ENCODE peak calls at places on chromosomes 12 and 14, in five cellular contexts. F, W, D, P and R are unnamed samples. For H3K4me1, the result is how much of the 10 kb centered on the place peaks cover.

GRCh38 chr12:93778306-93778705 is 101.1 kb downstream of the CRADD start:
- DNase-seq in F (peak), W (peak), D (no peak), P (peak), R (peak)

GRCh38 chr12:69553626-69554248 is 31.5 kb upstream of the CCT2 start:
- DNase-seq in F (peak), W (no peak), D (peak), P (peak), R (no peak)

GRCh38 chr14:35112641-35113040 is 9.1 kb downstream of the PPP2R3C start:
- DNase-seq in F (no peak), W (no peak), D (no peak), P (no peak), R (no peak)

GRCh38 chr14:80055912-80056801 is 155.1 kb downstream of the DIO2 start:
- DNase-seq in F (peak), W (peak), D (peak), P (peak), R (peak)

GRCh38 chr14:53953002-53953827 is 3.4 kb downstream of the BMP4 start:
- DNase-seq in F (peak), W (peak), D (peak), P (peak), R (peak)

GRCh38 chr14:23123419-23123818 is 4.4 kb upstream of the CEBPE start:
- DNase-seq in F (peak), W (peak), D (no peak), P (no peak), R (peak)

GRCh38 chr14:60650382-60650961 is 1.2 kb upstream of the SIX1 start:
- DNase-seq in F (peak), W (no peak), D (peak), P (peak), R (no peak)

GRCh38 chr14:100031506-100032281 is 33.5 kb upstream of the EVL start:
- DNase-seq in F (peak), W (peak), D (peak), P (peak), R (no peak)

GRCh38 chr14:68260121-68260520 is 440.5 kb downstream of the RAD51B start:
- DNase-seq in F (no peak), W (no peak), D (no peak), P (no peak), R (no peak)

GRCh38 chr12:124328116-124328515 is 33.2 kb downstream of the RFLNA start:
- DNase-seq in F (no peak), W (no peak), D (no peak), P (no peak), R (peak)

GRCh38 chr14:37599527-37600368 is 4.3 kb downstream of the TTC6 start:
- DNase-seq in F (no peak), W (no peak), D (no peak), P (no peak), R (peak)

GRCh38 chr12:111445311-111446043 is 39.8 kb downstream of the SH2B3 start:
- DNase-seq in F (no peak), W (no peak), D (no peak), P (no peak), R (no peak)

GRCh38 chr14:30748343-30748742 is 126.0 kb upstream of the COCH start:
- DNase-seq in F (no peak), W (no peak), D (no peak), P (no peak), R (no peak)

GRCh38 chr12:130809791-130810190 is 29.3 kb downstream of the STX2 start:
- DNase-seq in F (no peak), W (no peak), D (no peak), P (no peak), R (no peak)

GRCh38 chr12:71438670-71439361 is 782 bp upstream of the LGR5 start:
- DNase-seq in F (no peak), W (no peak), D (peak), P (no peak), R (no peak)

GRCh38 chr14:64584185-64584584 is 34.4 kb downstream of the PPP1R36 start:
- DNase-seq in F (no peak), W (no peak), D (no peak), P (no peak), R (no peak)

GRCh38 chr14:73758392-73759182 is 44.4 kb upstream of the PNMA1 start:
- DNase-seq in F (peak), W (peak), D (peak), P (peak), R (peak)

GRCh38 chr12:56581418-56582145 is 48.5 kb downstream of the BAZ2A start:
- DNase-seq in F (no peak), W (no peak), D (no peak), P (peak), R (no peak)

GRCh38 chr14:105090493-105091334 is 25.5 kb upstream of the GPR132 start:
- DNase-seq in F (peak), W (peak), D (peak), P (peak), R (peak)

GRCh38 chr14:100102156-100102785 is 37.0 kb downstream of the EVL start:
- DNase-seq in F (no peak), W (no peak), D (no peak), P (no peak), R (no peak)

GRCh38 chr12:48765753-48766162 is 23.1 kb downstream of the ADCY6 start:
- DNase-seq in F (no peak), W (no peak), D (no peak), P (peak), R (no peak)

GRCh38 chr14:34310724-34311123 is 151.3 kb downstream of the SPTSSA start:
- DNase-seq in F (no peak), W (no peak), D (no peak), P (no peak), R (no peak)

GRCh38 chr12:63420206-63420644 is 248.1 kb downstream of the DPY19L2 start:
- DNase-seq in F (peak), W (no peak), D (peak), P (peak), R (no peak)

GRCh38 chr14:100271247-100271939 is 32.4 kb downstream of the YY1 start:
- DNase-seq in F (peak), W (no peak), D (peak), P (no peak), R (no peak)

GRCh38 chr12:68896881-68897540 is 36.0 kb downstream of the CPM start:
- DNase-seq in F (no peak), W (no peak), D (no peak), P (no peak), R (no peak)

GRCh38 chr12:1936406-1937320 is 18.2 kb upstream of the CACNA2D4 start:
- DNase-seq in F (peak), W (peak), D (peak), P (peak), R (peak)

GRCh38 chr12:121061831-121062230 is 22.8 kb upstream of the OASL start:
- DNase-seq in F (no peak), W (no peak), D (no peak), P (peak), R (no peak)

GRCh38 chr14:102442241-102443211 is 67.0 kb downstream of the ANKRD9 start:
- DNase-seq in F (no peak), W (no peak), D (peak), P (peak), R (no peak)

GRCh38 chr14:59688224-59689170 is 111.9 kb upstream of the CCDC175 start:
- DNase-seq in F (no peak), W (no peak), D (peak), P (peak), R (no peak)

GRCh38 chr14:59482120-59482434 is 2.1 kb downstream of the L3HYPDH start:
- DNase-seq in F (no peak), W (no peak), D (no peak), P (no peak), R (no peak)

GRCh38 chr12:15690320-15690719 is 98.9 kb downstream of the EPS8 start:
- DNase-seq in F (no peak), W (no peak), D (no peak), P (no peak), R (no peak)

GRCh38 chr12:15691372-15691771 is 97.8 kb downstream of the EPS8 start:
- DNase-seq in F (no peak), W (no peak), D (no peak), P (no peak), R (peak)

GRCh38 chr12:15688202-15688736 is 100.9 kb downstream of the EPS8 start:
- DNase-seq in F (no peak), W (peak), D (no peak), P (no peak), R (peak)

GRCh38 chr12:15688838-15689237 is 100.3 kb downstream of the EPS8 start:
- DNase-seq in F (no peak), W (no peak), D (no peak), P (no peak), R (peak)

DNA sequence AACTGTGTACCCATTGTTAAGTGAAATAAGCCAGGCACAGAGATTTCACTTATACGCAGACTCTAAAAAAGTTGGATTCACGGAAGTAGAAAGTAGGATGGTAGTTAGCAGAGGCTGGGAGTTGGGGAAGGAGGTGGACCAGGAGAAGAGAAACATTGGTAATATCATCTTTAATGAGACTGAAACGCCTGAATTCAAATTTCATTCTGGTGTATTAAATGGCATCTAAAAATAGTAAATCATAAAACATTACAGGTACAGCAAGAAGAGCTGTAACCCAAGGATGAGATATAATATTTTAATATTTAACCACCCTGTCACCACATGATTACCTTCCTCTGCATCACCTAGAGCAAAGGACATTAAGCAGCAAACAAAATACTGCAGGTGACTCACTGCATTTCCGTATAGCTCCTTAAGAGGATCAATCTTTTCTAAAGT is 99.4 kb downstream of the EPS8 start:
- DNase-seq in F (no peak), W (no peak), D (no peak), P (no peak), R (no peak)
- H3K4me1 ChIP-seq in F (under half), W (under half), D (under half), P (under half), R (under half)

GRCh38 chr14:91409991-91410401 is 7.6 kb downstream of the CCDC88C start:
- DNase-seq in F (no peak), W (no peak), D (no peak), P (no peak), R (no peak)
- H3K4me1 ChIP-seq in F (under half), W (under half), D (under half), P (under half), R (under half)

GRCh38 chr12:32641287-32641901 is 37.7 kb upstream of the DNM1L start:
- DNase-seq in F (no peak), W (no peak), D (no peak), P (no peak), R (no peak)
- H3K4me1 ChIP-seq in F (under half), W (under half), D (under half), P (under half), R (under half)

GRCh38 chr12:101299346-101299745 is 19.4 kb downstream of the UTP20 start:
- DNase-seq in F (no peak), W (no peak), D (no peak), P (peak), R (no peak)
- H3K4me1 ChIP-seq in F (under half), W (under half), D (under half), P (under half), R (under half)

DNA sequence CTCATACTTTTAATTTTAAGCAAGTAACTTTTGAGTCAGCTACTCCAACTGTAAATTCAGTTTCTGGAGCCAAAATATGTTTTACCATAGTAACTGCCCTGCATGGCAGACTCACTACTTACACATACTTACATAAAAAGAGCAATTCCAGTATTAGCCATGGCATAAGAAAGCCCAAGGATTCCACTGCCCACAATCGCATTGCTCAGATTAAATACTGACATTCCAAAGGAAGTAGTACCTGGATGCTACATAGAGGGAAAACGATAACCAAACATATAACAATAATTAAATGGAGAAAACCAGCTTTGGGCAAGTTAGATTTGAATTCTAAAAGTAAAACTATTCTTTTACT is 2.2 kb downstream of the SLC38A2 start:
- DNase-seq in F (no peak), W (no peak), D (no peak), P (no peak), R (no peak)
- H3K4me1 ChIP-seq in F (under half), W (half or more), D (half or more), P (under half), R (under half)

DNA sequence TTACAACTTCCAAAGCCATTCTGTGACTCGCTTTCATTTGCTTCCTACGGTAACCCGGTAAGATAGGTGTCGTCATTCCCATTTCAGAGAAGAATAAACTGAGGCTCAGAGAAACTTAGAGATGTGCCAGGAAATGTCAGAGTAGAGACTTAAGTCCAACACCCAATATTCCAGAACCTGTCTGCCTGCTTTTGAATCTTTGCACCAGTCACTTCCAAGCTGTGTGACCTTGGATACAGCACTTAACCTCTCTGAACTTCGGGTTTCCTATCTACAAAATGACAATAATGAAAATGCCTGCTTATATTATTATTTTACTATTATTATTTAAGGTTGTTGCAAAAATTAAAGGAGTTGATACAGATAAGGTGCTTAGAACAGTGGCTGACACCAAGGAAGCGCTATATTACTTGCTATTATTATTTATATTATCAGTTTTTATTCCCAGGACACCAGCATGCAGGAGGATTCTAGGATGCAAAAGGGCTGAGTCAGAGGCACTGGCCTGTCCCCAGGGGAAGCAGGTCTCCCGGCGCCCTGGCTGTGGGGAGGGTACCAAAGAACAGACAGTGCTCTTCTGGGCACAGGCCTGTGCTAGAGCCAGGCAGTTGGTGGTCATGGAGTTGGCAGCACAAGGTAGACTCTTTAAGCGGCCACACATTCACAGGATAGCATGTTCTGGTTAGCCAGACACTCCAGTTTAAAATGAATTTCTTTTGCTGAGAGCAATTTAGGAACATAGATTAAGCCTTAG is 5.4 kb downstream of the HSPB8 start:
- DNase-seq in F (no peak), W (peak), D (no peak), P (no peak), R (peak)
- H3K4me1 ChIP-seq in F (under half), W (under half), D (under half), P (under half), R (under half)

DNA sequence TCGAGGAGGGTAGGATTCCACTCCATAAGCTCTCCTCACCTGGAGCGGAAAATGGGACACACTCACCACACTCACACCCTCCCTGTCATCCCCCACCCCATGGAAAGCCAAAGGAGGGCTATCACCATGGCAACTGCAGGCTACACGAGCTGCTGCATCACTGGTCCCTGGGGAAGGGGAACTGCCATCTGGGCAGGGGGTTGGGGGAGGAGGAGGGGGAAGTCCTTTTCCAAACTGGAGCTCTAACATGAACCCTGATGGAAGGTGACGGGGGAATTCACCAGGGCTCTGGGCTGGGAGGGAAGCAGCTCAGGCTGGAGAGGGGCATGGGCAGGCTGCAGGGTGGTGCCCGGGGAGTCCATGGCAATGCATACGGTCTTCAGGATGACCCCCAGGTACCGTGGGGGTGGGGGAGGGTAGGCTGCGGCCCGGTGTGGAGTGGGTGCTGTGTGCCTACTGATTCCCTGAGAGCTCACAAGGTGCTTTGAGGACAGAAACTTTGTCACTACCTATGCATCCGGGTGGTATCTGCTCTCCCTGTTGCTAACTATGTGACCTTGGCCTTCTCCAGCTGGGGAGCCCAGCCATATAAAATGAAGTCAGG is 94.5 kb downstream of the LRRC74A start:
- DNase-seq in F (no peak), W (no peak), D (no peak), P (no peak), R (no peak)
- H3K4me1 ChIP-seq in F (under half), W (half or more), D (half or more), P (half or more), R (under half)

GRCh38 chr12:106582264-106582591 is 576 bp upstream of the RFX4 start:
- DNase-seq in F (no peak), W (no peak), D (no peak), P (no peak), R (no peak)
- H3K4me1 ChIP-seq in F (under half), W (under half), D (under half), P (under half), R (under half)

DNA sequence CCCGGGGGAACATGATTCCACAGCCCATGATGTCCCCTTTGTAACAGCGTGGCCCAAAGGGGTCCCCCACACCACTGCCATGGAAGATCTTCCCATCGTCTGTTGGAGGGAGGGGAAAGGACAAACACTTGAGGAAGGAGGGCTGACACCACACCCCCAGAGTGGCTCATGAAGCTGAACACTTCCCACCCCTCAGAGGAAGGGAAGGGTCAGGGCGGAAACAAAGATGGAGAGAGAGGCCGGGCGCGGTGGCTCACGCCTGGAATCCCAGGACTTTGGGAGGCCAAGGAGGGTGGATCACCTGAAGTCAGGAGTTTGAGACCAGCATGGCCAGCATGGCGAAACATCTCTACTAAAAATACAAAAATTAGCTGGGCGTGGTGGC is 12.6 kb downstream of the SPRYD3 start:
- DNase-seq in F (no peak), W (peak), D (no peak), P (no peak), R (peak)
- H3K4me1 ChIP-seq in F (under half), W (under half), D (under half), P (under half), R (under half)

DNA sequence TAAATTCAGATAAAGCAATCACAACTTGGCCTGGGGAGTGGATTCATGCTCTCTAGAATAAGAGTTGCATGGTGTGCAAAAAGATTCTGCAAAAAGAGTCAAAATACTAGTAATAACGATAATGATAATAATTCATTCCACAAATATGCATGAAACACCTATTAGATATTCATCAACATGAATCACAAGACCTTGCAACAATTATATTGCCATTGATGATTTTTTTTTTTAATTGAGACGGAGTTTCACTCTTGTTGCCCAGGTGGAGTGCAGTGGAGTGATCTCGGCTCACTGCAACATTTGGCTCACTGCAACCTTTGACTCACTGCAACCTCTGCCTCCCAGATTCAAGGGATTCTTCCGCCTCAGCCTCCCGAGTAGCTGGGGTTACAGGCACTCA is 109.2 kb upstream of the FLRT2 start:
- DNase-seq in F (no peak), W (no peak), D (no peak), P (no peak), R (no peak)
- H3K4me1 ChIP-seq in F (under half), W (under half), D (under half), P (under half), R (under half)